ENCODE peak calls at places on chromosomes 5 and 9, in eight cellular contexts. M is activated CD8-positive, alpha-beta T cell treated with anti-CD3 and anti-CD28 coated beads, Interleukin-2, amount 10 ng/mL, durations not matched to agents 7 days and 5 days; W is NCI-H2107; N is activated effector memory CD4-positive, alpha-beta T cell treated with Interleukin-2 at 50 U/mL for 16 hours; E is pons; Z is Ammon's horn; Q is KG1; J is pancreas. F is an unnamed sample.

GRCh38 chr9:81621111-81621510 is 68.2 kb downstream of the TLE1 start:
- DNase-seq in E (peak), M (no peak), W (no peak), N (no peak), Q (no peak), J (no peak), Z (no peak), F (no peak)

GRCh38 chr5:38541174-38541724 is 15.2 kb downstream of the LIFR start:
- DNase-seq in N (no peak), E (no peak), M (no peak), J (no peak), Z (no peak), Q (no peak), W (no peak), F (no peak)

GRCh38 chr5:1151316-1151715 is 39.5 kb upstream of the SLC12A7 start:
- DNase-seq in M (no peak), Q (no peak), Z (no peak), N (no peak), W (no peak), J (no peak), E (no peak), F (no peak)

GRCh38 chr5:115246361-115246991 is 16.2 kb downstream of the PGGT1B start:
- DNase-seq in J (no peak), W (no peak), Q (no peak), E (peak), Z (peak), M (no peak), N (no peak), F (peak)

GRCh38 chr9:96476591-96476990 is 26.6 kb downstream of the HABP4 start:
- DNase-seq in Z (no peak), N (no peak), J (no peak), Q (no peak), W (no peak), M (no peak), E (no peak), F (no peak)

GRCh38 chr9:125971050-125971449 is 223.9 kb downstream of the PBX3 start:
- DNase-seq in Q (no peak), M (no peak), Z (no peak), E (no peak), J (no peak), W (no peak), N (no peak), F (peak)

GRCh38 chr5:131386779-131387178 is 122.9 kb downstream of the CDC42SE2 start:
- DNase-seq in M (no peak), Q (no peak), W (no peak), J (no peak), Z (no peak), N (no peak), E (no peak), F (no peak)

GRCh38 chr9:87853843-87854242 is 28.8 kb upstream of the SPATA31E1 start:
- DNase-seq in Q (no peak), E (no peak), W (no peak), Z (no peak), N (no peak), J (no peak), M (no peak), F (no peak)

GRCh38 chr5:180370861-180371641 is 17.9 kb upstream of the GFPT2 start:
- DNase-seq in M (no peak), N (no peak), E (no peak), J (peak), Q (no peak), Z (peak), W (no peak), F (peak)

GRCh38 chr9:2253814-2254550 is 238.8 kb downstream of the SMARCA2 start:
- DNase-seq in J (no peak), E (no peak), M (no peak), Z (no peak), W (no peak), Q (no peak), N (no peak), F (no peak)

GRCh38 chr5:172902497-172903472 is 56.4 kb upstream of the RPL26L1 start:
- DNase-seq in M (no peak), Q (no peak), W (no peak), J (peak), N (no peak), Z (peak), E (peak), F (peak)

GRCh38 chr5:72673180-72673579 is 143.3 kb upstream of the TNPO1 start:
- DNase-seq in Z (no peak), N (no peak), Q (no peak), E (no peak), J (no peak), W (no peak), M (no peak), F (no peak)